ENCODE peak calls at places on chromosomes 11 and 22, in five cellular contexts. M is fibroblast of pulmonary artery, Y is AG09309, E is cardiac fibroblast, G is tibial artery. Z is an unnamed sample.

GRCh38 chr22:46763051-46763705 is 728 bp downstream of the TBC1D22A start:
- DNase-seq in M (peak; percentile 31), Y (no peak), E (peak; percentile 76), G (peak; percentile 82), Z (no peak)

GRCh38 chr11:19281555-19281954 is 40.8 kb upstream of the E2F8 start:
- DNase-seq in M (no peak), Y (no peak), E (no peak), G (no peak), Z (no peak)

GRCh38 chr11:17526931-17527660 is 17.1 kb downstream of the USH1C start:
- DNase-seq in M (no peak), Y (no peak), E (no peak), G (no peak), Z (no peak)

GRCh38 chr11:117315285-117316196 is 515 bp downstream of the BACE1 start:
- DNase-seq in M (no peak), Y (no peak), E (no peak), G (no peak), Z (no peak)

GRCh38 chr11:61817471-61818202 is 834 bp upstream of the FADS1 start:
- DNase-seq in M (no peak), Y (no peak), E (no peak), G (no peak), Z (no peak)

GRCh38 chr22:30217698-30218565 is 28.6 kb downstream of the LIF start:
- DNase-seq in M (no peak), Y (no peak), E (no peak), G (peak; percentile 82), Z (no peak)

GRCh38 chr22:37675930-37676571 is 615 bp downstream of the LGALS1 start:
- DNase-seq in M (peak; percentile 33), Y (no peak), E (peak; percentile 49), G (peak; percentile 82), Z (no peak)

GRCh38 chr11:131885371-131885770 is 515.0 kb downstream of the NTM start:
- DNase-seq in M (no peak), Y (no peak), E (no peak), G (no peak), Z (no peak)

GRCh38 chr11:34044664-34045485 is 6.7 kb upstream of the CAPRIN1 start:
- DNase-seq in M (peak; percentile 72), Y (peak; percentile 77), E (peak; percentile 83), G (no peak), Z (no peak)

GRCh38 chr11:45252134-45252856 is 33.8 kb downstream of the SYT13 start:
- DNase-seq in M (peak; percentile 20), Y (no peak), E (peak; percentile 35), G (no peak), Z (peak; percentile 17)

GRCh38 chr22:44621401-44622146 is 80.4 kb upstream of the PRR5 start:
- DNase-seq in M (no peak), Y (no peak), E (no peak), G (no peak), Z (no peak)

GRCh38 chr22:44622147-44622427 is 79.9 kb upstream of the PRR5 start:
- DNase-seq in M (no peak), Y (no peak), E (no peak), G (no peak), Z (peak; percentile 28)

GRCh38 chr22:44620841-44621382 is 81.1 kb upstream of the PRR5 start:
- DNase-seq in M (no peak), Y (no peak), E (no peak), G (no peak), Z (no peak)

GRCh38 chr22:44618400-44618799 is 83.6 kb upstream of the PRR5 start:
- DNase-seq in M (no peak), Y (no peak), E (no peak), G (no peak), Z (no peak)

DNA sequence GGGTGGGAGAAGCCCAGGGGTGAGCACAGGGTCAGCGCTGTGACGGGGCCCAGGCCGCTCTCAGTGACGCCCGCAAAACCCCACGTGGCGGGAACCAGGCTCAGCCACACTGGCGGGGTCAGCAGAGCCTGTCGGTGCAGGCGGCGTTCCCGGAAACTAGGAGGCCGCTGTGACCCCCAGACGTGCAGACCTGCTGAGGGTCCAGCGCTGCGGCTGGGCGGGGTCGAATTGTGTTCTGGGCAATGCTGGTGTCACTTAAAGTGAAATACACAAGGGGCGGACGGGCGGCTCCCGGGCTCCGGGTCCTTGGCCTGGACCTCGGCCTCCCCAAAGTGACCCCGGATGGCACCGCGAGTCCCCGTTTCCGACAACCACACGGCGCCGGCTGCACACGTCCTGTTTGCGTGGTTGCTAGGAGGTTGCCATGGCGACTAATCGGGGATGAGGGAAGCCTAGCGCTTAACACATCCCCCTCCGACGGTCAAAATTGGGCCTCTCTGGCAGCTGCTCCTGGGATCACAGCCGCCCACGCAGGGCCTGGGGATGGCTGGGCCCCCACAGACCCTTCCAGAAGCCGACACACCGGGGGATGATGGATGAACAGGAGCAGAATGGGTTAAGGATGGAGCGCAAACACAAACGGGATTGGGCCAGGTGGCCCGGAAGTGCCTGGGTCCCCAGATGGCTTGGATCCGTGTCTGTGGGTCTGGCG is 81.7 kb upstream of the PRR5 start:
- DNase-seq in M (peak; percentile 70), Y (no peak), E (peak; percentile 80), G (no peak), Z (no peak)
- H3K4me3 ChIP-seq in M (no peak overlapping the region), Y (no peak overlapping the region), E (no peak overlapping the region), G (no peak overlapping the region), Z (no peak overlapping the region)

GRCh38 chr22:36562261-36562835 is 33.4 kb upstream of the EIF3D start:
- DNase-seq in M (peak; percentile 56), Y (no peak), E (peak; percentile 42), G (no peak), Z (no peak)
- TF ChIP-seq CTCF in M (no peak), Y (no peak), E (no peak), G (no peak), Z (no peak)

DNA sequence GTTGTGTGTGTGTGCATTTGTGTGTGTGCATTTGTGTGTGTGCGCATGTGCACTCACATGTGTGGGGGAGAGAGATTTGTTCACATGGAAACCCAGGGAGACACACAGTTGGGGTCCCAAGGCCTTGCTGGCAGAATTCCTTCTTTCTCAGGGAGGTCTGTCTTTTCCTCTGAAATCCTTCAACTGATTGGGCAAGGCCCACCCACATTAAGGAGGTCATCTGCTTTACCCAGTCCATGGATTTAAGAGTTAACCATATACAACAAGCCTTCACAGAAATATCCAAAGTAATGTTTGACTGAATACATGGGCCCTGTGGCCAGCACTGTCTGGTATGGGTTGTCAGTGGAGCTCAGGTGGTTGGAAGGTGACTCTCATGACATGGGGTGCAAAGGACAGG is 641.4 kb downstream of the BRD1 start:
- DNase-seq in M (no peak), Y (no peak), E (no peak), G (no peak), Z (no peak)
- H3K4me3 ChIP-seq in M (no peak overlapping the region), Y (no peak overlapping the region), E (no peak overlapping the region), G (no peak overlapping the region), Z (no peak overlapping the region)

GRCh38 chr11:43130616-43131015 is 181.2 kb upstream of the API5 start:
- DNase-seq in M (no peak), Y (no peak), E (no peak), G (no peak), Z (peak; percentile 54)
- TF ChIP-seq CTCF in M (no peak), Y (no peak), E (no peak), G (no peak), Z (peak; percentile 83)

DNA sequence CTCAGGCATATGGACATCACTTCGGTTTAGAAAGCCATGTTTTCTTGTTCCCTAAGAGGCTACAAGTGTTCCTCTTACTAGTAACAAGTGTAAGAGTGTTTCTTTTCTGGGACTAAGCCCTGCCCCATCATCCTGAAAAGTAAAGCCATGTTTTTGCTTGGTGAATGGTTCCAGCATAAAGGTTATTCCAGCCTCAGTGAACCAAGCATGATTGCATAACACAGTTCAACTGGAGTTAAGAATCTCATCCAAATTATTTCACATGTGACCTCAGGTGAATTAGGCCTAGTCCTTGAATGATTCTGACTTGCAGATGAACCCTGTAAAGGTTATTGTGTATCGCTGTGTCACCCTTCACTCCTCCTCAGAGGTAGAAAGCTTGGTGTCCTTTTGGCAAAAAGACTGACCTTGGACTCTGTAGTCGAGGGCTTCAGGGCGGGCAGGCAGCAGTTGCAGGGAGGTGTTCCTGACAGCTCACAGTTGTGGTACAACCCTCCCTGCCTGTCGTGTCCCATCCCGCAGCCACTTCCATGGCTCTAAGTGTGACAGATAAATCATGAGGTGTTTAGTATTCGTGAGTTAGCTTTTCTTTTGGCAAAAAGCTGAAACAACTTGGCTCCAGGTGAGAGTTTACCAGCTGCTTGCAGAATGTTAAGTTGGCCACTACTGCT is 321.8 kb downstream of the CADM1 start:
- DNase-seq in M (no peak), Y (no peak), E (no peak), G (no peak), Z (no peak)
- H3K4me3 ChIP-seq in M (no peak overlapping the region), Y (no peak overlapping the region), E (no peak overlapping the region), G (no peak overlapping the region), Z (no peak overlapping the region)

DNA sequence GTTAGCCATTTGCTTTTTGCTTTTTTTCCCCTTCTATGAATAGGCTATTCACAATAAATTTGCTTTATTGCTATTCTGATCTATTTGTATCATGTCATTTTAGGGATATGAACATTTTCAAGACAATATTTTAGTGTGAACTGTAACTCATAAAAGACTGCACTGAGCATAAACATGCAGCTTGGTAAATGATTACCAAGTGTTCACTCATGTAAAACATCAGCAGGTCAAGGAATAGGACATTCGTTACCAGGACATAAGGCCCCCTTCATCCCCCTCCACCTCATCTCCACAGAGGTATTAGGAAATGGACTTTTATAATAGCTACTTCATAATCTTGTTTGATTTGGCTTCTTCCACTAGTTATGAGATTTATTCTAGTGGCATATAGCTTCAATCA is 12.4 kb downstream of the NLRP14 start:
- DNase-seq in M (no peak), Y (no peak), E (no peak), G (no peak), Z (no peak)
- TF ChIP-seq CTCF in M (no peak), Y (no peak), E (no peak), G (no peak), Z (no peak)

DNA sequence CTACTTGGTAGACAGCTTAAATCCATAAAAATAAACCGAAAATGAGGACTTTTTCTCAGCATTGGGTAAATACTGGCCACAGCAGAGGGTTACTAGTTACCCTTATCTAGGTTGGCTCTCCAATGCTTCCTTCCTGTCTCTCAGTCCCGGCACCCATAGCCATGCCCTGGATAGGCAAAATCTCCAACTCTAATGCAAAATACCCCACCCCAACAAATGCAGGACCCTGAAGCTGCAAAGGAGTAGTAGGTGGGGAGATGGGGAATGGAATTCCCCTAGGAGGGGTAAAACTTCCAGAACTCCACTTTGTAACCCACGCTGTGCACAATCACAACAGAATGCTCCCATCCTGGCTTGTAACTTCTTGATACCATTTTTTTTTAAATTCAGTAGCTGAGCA is 2.9 kb downstream of the PAX6 start:
- DNase-seq in M (no peak), Y (no peak), E (no peak), G (no peak), Z (no peak)
- H3K4me3 ChIP-seq in M (no peak overlapping the region), Y (no peak overlapping the region), E (no peak overlapping the region), G (no peak overlapping the region), Z (no peak overlapping the region)